ENCODE peak calls at places on chromosomes 16 and 17, in four cellular contexts. V, L, R and J are unnamed samples.

GRCh38 chr16:50606431-50607050 is 58.3 kb downstream of the NKD1 start:
- DNase-seq in V (no peak), L (no peak), R (no peak), J (no peak)

GRCh38 chr16:31006086-31006385 is 4.4 kb downstream of the STX1B start:
- DNase-seq in V (no peak), L (no peak), R (no peak), J (no peak)

GRCh38 chr17:77011173-77012011 is 129.4 kb upstream of the SEC14L1 start:
- DNase-seq in V (peak), L (peak), R (peak), J (peak)

GRCh38 chr17:73255671-73256181 is 6.0 kb downstream of the CPSF4L start:
- DNase-seq in V (peak), L (peak), R (peak), J (no peak)

GRCh38 chr17:17495448-17496188 is 577 bp downstream of the RASD1 start:
- DNase-seq in V (peak), L (peak), R (no peak), J (no peak)

GRCh38 chr17:47669060-47669459 is 19.3 kb downstream of the KPNB1 start:
- DNase-seq in V (no peak), L (no peak), R (no peak), J (no peak)

GRCh38 chr17:78484300-78485159 is 92.7 kb downstream of the DNAH17 start:
- DNase-seq in V (no peak), L (no peak), R (no peak), J (no peak)

GRCh38 chr17:27276653-27277156 is 17.2 kb upstream of the WSB1 start:
- DNase-seq in V (no peak), L (peak), R (no peak), J (no peak)

GRCh38 chr16:80300876-80301275 is 239.9 kb upstream of the DYNLRB2 start:
- DNase-seq in V (no peak), L (peak), R (no peak), J (no peak)

GRCh38 chr17:40524243-40524965 is 23.0 kb upstream of the TNS4 start:
- DNase-seq in V (no peak), L (no peak), R (no peak), J (no peak)

GRCh38 chr17:48715496-48716399 is 6.6 kb downstream of the PRAC1 start:
- DNase-seq in V (no peak), L (no peak), R (no peak), J (no peak)

GRCh38 chr16:64234200-64234599 is 887.7 kb downstream of the CDH11 start:
- DNase-seq in V (no peak), L (no peak), R (no peak), J (no peak)

GRCh38 chr16:66443269-66443652 is 16.2 kb downstream of the BEAN1 start:
- DNase-seq in V (no peak), L (no peak), R (no peak), J (no peak)

GRCh38 chr17:18121201-18121600 is 12.6 kb downstream of the MYO15A start:
- DNase-seq in V (no peak), L (no peak), R (no peak), J (no peak)

GRCh38 chr16:83068686-83069085 is 441.9 kb downstream of the CDH13 start:
- DNase-seq in V (no peak), L (peak), R (no peak), J (no peak)

GRCh38 chr17:13786000-13786598 is 184.4 kb upstream of the HS3ST3A1 start:
- DNase-seq in V (no peak), L (peak), R (no peak), J (no peak)

GRCh38 chr16:66944054-66944441 is 8.7 kb downstream of the CES2 start:
- DNase-seq in V (no peak), L (no peak), R (no peak), J (no peak)

GRCh38 chr17:77446959-77447634 is 306.3 kb downstream of the SEC14L1 start:
- DNase-seq in V (no peak), L (no peak), R (no peak), J (no peak)

GRCh38 chr17:39582658-39583057 is 25.1 kb downstream of the NEUROD2 start:
- DNase-seq in V (no peak), L (no peak), R (no peak), J (no peak)

GRCh38 chr17:17900615-17901520 is 64.1 kb upstream of the SREBF1 start:
- DNase-seq in V (peak), L (peak), R (no peak), J (no peak)

GRCh38 chr17:60451965-60452364 is 29.7 kb downstream of the CHCT1 start:
- DNase-seq in V (no peak), L (no peak), R (no peak), J (no peak)

GRCh38 chr16:19173649-19174383 is 5.8 kb downstream of the SYT17 start:
- DNase-seq in V (no peak), L (no peak), R (no peak), J (no peak)

GRCh38 chr16:1745181-1745899 is 26.0 kb downstream of the NME3 start:
- DNase-seq in V (no peak), L (peak), R (no peak), J (no peak)

GRCh38 chr17:7707446-7707845 is 2.4 kb downstream of the EFNB3 start:
- DNase-seq in V (no peak), L (no peak), R (no peak), J (no peak)

GRCh38 chr17:80030730-80031410 is 4.8 kb downstream of the TBC1D16 start:
- DNase-seq in V (peak), L (no peak), R (no peak), J (no peak)

GRCh38 chr16:55948230-55948629 is 73.1 kb upstream of the CES5A start:
- DNase-seq in V (no peak), L (no peak), R (no peak), J (no peak)

GRCh38 chr16:48635199-48635718 is 25.3 kb upstream of the N4BP1 start:
- DNase-seq in V (no peak), L (no peak), R (no peak), J (no peak)

GRCh38 chr16:27481282-27481934 is 68.3 kb downstream of the GTF3C1 start:
- DNase-seq in V (no peak), L (no peak), R (no peak), J (no peak)

GRCh38 chr16:57668259-57668563 is at the start of gene ADGRG3:
- DNase-seq in V (no peak), L (no peak), R (no peak), J (no peak)

GRCh38 chr16:47611848-47612493 is 150.8 kb downstream of the PHKB start:
- DNase-seq in V (no peak), L (no peak), R (no peak), J (no peak)

GRCh38 chr17:77999413-78000173 is 41.1 kb downstream of the TNRC6C start:
- DNase-seq in V (peak), L (peak), R (no peak), J (no peak)

GRCh38 chr16:13307255-13307654 is 405.9 kb downstream of the SHISA9 start:
- DNase-seq in V (peak), L (no peak), R (no peak), J (no peak)

GRCh38 chr16:46730126-46730525 is 18.0 kb downstream of the MYLK3 start:
- DNase-seq in V (no peak), L (no peak), R (no peak), J (no peak)

GRCh38 chr16:73172621-73173312 is 124.8 kb upstream of the ZFHX3 start:
- DNase-seq in V (peak), L (peak), R (no peak), J (no peak)

GRCh38 chr17:17445925-17446665 is 30.7 kb upstream of the MED9 start:
- DNase-seq in V (peak), L (peak), R (no peak), J (no peak)

GRCh38 chr16:72036098-72036497 is 18.2 kb upstream of the HP start:
- DNase-seq in V (no peak), L (no peak), R (no peak), J (no peak)

GRCh38 chr16:82660078-82660645 is 33.4 kb downstream of the CDH13 start:
- DNase-seq in V (peak), L (peak), R (no peak), J (no peak)

DNA sequence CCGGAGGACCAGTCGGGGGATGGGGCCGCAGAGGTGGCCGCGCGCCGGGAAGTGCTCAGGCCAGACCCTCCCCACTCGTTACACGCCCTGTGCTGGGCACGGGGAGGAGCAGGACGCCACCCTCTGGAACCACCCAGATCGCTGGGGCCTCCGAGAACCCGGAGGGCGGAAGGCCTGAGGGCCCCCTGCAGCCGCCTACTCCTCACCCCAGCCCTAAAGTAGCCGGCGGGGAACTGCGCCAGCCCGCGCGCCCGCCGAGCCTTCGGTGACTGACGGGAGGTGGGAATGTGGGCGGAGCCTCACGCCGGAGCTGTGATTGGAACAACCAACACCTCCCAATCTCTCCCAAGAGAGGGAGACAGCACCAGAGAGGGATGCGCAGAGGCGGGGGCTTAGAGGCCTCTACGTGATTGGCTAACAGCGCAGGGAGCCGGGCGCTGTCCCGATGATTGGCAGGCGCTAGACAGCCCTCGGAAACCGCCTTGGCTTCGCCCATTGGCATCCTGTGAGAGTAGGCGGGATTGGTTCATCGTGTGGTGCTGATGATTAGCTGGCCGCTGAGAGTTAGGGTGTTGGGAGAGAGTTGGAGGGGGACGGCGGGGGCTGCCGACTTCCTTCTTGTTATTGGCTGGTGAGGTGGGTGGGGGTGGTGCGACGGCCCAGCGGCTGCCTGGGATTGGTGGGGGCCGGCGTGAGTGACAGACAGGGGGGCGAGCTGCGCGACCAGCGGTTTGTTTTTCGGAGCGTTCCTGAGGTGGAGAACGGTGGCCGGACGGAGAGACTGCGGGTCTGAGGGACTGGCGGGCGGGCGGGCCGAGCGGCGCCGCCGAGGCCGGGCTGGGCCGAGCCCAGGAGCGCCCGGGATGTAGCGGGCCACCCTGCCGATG is at the start of gene MAP3K3:
- DNase-seq in V (peak), L (peak), R (peak), J (peak)
- TF ChIP-seq CTCF in V (no peak), L (no peak), R (peak), J (peak)

DNA sequence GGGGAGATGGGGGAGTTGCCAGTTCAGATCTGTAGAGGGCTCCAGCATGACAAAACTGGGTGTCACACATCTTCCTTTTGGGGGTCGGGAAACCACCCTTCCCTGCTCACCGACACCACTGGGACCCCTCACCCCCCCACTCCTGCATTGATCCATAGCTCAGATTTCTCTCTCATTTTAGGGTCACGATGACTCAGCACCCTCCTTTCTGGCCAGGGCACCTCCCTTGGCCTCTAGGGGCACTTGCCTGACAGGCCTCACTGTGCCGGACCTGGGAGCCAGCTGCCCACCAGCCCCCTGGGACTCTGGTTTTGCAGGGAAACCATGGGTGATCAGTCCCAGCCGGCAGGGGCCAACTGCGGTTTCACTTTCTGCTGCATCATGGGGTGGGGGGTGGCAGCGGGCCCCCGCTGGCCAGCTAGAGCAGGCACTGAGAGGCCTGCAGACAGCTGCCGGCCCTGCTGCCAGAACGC is 239.4 kb downstream of the MRTFB start:
- DNase-seq in V (no peak), L (peak), R (no peak), J (peak)
- H3K4me3 ChIP-seq in V (no peak), L (no peak), R (no peak), J (peak)

GRCh38 chr16:88785106-88785924 is at the start of gene PIEZO1:
- DNase-seq in V (no peak), L (peak), R (peak), J (no peak)
- TF ChIP-seq CTCF in V (peak), L (peak), R (peak), J (peak)

DNA sequence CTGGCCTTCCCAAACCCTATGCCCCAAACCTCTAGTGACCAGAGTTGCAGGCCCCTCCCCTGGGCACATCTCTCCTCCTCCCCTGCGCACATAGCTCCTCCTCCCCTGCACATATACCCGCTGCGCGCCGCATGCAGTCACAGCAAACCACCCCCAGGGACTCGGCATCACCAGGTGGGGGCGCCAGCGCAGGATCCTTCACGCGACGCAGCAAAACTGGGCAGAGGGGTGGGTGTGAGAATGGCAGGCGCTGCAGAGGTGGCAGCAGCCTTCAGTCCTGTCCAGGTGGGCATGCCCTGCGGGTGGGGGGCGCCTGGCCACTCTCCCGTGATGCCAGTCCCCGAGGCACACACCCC is 5.6 kb downstream of the CORO6 start:
- DNase-seq in V (peak), L (peak), R (peak), J (peak)
- H3K4me3 ChIP-seq in V (peak), L (no peak), R (peak), J (peak)

DNA sequence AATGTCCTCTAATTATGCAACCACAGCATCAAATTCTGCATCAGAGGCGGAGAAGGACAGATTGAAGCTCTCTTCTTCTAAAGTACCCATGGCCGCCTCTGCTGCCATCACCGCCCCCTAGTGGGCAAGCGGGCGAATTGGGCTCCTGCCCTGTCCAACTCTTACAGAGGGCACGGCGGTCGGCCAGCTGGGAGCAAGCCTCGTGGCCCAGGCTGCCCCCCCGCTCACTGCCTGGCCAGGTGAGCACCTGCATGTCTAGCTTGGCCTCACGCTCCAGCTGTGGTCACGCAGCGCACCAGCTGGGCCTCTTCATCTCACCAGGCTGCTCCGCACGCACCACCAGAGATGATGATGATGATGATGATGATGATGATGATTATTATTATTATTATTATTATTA is 146.1 kb upstream of the TOM1L1 start:
- DNase-seq in V (no peak), L (no peak), R (no peak), J (no peak)
- TF ChIP-seq CTCF in V (no peak), L (no peak), R (peak), J (peak)

GRCh38 chr16:84657229-84657837 is 9.0 kb downstream of the KLHL36 start:
- DNase-seq in V (no peak), L (no peak), R (no peak), J (no peak)

GRCh38 chr16:84660973-84661372 is 12.7 kb downstream of the KLHL36 start:
- DNase-seq in V (no peak), L (peak), R (no peak), J (no peak)

GRCh38 chr16:84656557-84657130 is 8.3 kb downstream of the KLHL36 start:
- DNase-seq in V (no peak), L (no peak), R (no peak), J (no peak)

GRCh38 chr16:84659656-84660300 is 11.5 kb downstream of the KLHL36 start:
- DNase-seq in V (no peak), L (no peak), R (no peak), J (no peak)

GRCh38 chr16:84658690-84659089 is 10.4 kb downstream of the KLHL36 start:
- DNase-seq in V (no peak), L (no peak), R (no peak), J (no peak)
- H3K4me3 ChIP-seq in V (no peak), L (no peak), R (no peak), J (no peak)

GRCh38 chr16:29899516-29900101 is at the start of gene SEZ6L2:
- DNase-seq in V (peak), L (peak), R (no peak), J (no peak)
- TF ChIP-seq CTCF in V (peak), L (peak), R (no peak), J (no peak)

GRCh38 chr16:29825145-29826044 is 5.1 kb downstream of the MVP start:
- DNase-seq in V (peak), L (peak), R (peak), J (no peak)
- H3K4me3 ChIP-seq in V (no peak), L (no peak), R (no peak), J (no peak)